ENCODE peak calls at places on chromosomes 6 and 20, in seven cellular contexts. V is Calu3, N is neural progenitor cell, O is foreskin fibroblast, A is omental fat pad, J is bronchial epithelial cell, W is HCT116. R is an unnamed sample.

GRCh38 chr6:35737413-35738211 is 780 bp downstream of the ARMC12 start:
- DNase-seq in V (peak; percentile 27), N (no peak), O (peak; percentile 72), A (no peak), J (peak; percentile 77), W (peak; percentile 65), R (peak; percentile 72)

GRCh38 chr20:44941292-44941691 is 18.9 kb downstream of the TOMM34 start:
- DNase-seq in V (no peak), N (no peak), O (no peak), A (no peak), J (no peak), W (no peak), R (no peak)

GRCh38 chr6:105890521-105891244 is 195.5 kb upstream of the PRDM1 start:
- DNase-seq in V (no peak), N (no peak), O (peak; percentile 22), A (no peak), J (peak; percentile 78), W (no peak), R (peak; percentile 45)

GRCh38 chr6:136784910-136785746 is 7.1 kb downstream of the MAP3K5 start:
- DNase-seq in V (peak; percentile 30), N (no peak), O (no peak), A (no peak), J (peak; percentile 34), W (no peak), R (no peak)

GRCh38 chr6:2807342-2808090 is 34.1 kb downstream of the SERPINB1 start:
- DNase-seq in V (no peak), N (no peak), O (no peak), A (no peak), J (peak; percentile 85), W (no peak), R (no peak)

GRCh38 chr6:87922947-87923330 is 124.7 kb upstream of the SPACA1 start:
- DNase-seq in V (no peak), N (no peak), O (no peak), A (no peak), J (no peak), W (no peak), R (no peak)

GRCh38 chr20:39268566-39268965 is 306.4 kb downstream of the DHX35 start:
- DNase-seq in V (no peak), N (no peak), O (no peak), A (no peak), J (no peak), W (no peak), R (no peak)

GRCh38 chr20:44702776-44703175 is 12.4 kb upstream of the CCN5 start:
- DNase-seq in V (no peak), N (no peak), O (peak; percentile 95), A (no peak), J (no peak), W (no peak), R (no peak)

GRCh38 chr6:89278956-89279355 is 36.1 kb downstream of the GABRR2 start:
- DNase-seq in V (no peak), N (no peak), O (no peak), A (no peak), J (no peak), W (no peak), R (no peak)

GRCh38 chr20:43178079-43178478 is 11.6 kb downstream of the PTPRT start:
- DNase-seq in V (no peak), N (no peak), O (no peak), A (no peak), J (no peak), W (no peak), R (no peak)

GRCh38 chr6:138371720-138372119 is 6.0 kb upstream of the SMIM28 start:
- DNase-seq in V (peak; percentile 33), N (no peak), O (no peak), A (no peak), J (peak; percentile 41), W (no peak), R (no peak)

GRCh38 chr6:48567016-48567415 is 456.0 kb upstream of the PTCHD4 start:
- DNase-seq in V (no peak), N (peak; percentile 5), O (no peak), A (no peak), J (peak; percentile 58), W (no peak), R (peak; percentile 56)

GRCh38 chr20:3889489-3890409 is 562 bp downstream of the PANK2 start:
- DNase-seq in V (peak; percentile 11), N (no peak), O (no peak), A (peak; percentile 34), J (peak; percentile 27), W (no peak), R (peak; percentile 31)

GRCh38 chr6:137010138-137010718 is 34.5 kb downstream of the IL20RA start:
- DNase-seq in V (no peak), N (no peak), O (no peak), A (no peak), J (peak; percentile 40), W (no peak), R (no peak)

DNA sequence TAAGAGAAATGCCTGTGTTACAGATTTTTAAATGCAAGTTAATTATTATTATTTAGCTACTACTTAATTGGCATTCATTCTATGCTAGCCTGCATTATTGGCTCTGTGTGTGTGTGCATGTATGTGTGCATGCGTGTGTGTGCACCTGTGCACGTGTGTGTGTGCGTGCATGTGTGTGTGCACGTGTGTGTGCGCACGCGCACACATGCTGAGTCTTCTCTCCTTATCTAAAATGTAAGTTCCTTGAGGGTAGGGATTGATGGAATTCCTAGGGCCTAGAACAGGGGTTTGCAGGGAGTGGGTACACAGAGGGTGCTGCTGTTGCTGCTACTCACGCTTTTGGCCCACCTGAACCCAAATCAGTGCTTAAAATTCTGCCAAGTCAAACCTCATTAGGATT is 43.8 kb upstream of the NEDD9 start:
- DNase-seq in V (no peak), N (no peak), O (no peak), A (no peak), J (no peak), W (no peak), R (no peak)
- TF ChIP-seq CTCF in V (no peak), N (no peak), O (no peak), A (no peak), J (no peak), W (no peak), R (no peak)

GRCh38 chr20:18066421-18067333 is 9.0 kb upstream of the OVOL2 start:
- DNase-seq in V (no peak), N (no peak), O (no peak), A (no peak), J (peak; percentile 10), W (no peak), R (no peak)
- TF ChIP-seq CTCF in V (no peak), N (peak; percentile 52), O (no peak), A (no peak), J (no peak), W (no peak), R (no peak)

DNA sequence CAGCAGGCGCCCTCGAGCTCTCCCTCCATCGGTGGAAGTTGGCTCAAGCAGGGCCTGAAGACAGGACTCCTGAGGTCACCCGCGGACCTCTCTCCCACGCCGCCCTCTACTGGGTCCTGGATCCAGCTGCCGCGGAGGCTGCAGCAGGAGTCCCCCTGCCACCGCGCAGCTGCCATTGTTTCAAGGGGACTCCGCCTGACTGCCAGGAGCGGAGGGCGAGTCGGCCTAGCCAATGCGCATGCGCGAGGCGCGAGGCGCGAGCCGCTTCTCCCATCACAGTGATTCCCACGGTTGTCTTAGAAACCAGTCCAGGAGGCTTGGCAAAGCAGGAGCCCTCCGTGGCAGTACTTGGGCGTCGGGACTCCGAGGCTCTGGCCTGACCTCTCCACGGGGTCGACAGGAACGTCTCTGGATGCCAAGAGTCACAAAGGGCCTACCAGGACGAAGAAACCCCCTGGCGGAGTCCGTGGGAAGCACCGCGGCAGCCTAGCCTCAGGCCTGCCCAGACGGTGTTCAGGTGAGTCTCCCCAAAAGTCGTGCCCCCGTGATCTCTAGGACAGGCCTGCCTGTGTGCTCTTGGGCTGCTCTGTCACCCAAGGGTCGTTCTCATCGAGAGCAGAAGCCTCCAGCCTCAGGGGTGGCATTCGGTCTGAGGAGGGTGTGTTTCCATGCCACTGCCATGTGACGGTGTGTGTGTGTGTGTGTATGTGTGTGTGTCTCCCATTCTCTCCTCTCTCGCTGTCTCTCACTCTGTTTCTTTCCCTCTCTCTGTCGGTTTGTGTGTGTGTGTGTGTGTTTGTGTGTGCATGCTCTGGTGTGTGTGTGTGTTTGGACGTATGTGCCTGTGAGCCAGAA is 290.6 kb upstream of the ZNF337 start:
- DNase-seq in V (no peak), N (peak; percentile 59), O (no peak), A (no peak), J (peak; percentile 4), W (no peak), R (no peak)
- TF ChIP-seq CTCF in V (no peak), N (no peak), O (peak; percentile 27), A (no peak), J (peak; percentile 49), W (no peak), R (no peak)

GRCh38 chr20:32155017-32155965 is 45.8 kb downstream of the TM9SF4 start:
- DNase-seq in V (peak; percentile 85), N (peak; percentile 84), O (peak; percentile 71), A (peak; percentile 57), J (peak; percentile 71), W (no peak), R (peak; percentile 56)
- TF ChIP-seq CTCF in V (peak; percentile 42), N (peak; percentile 67), O (no peak), A (no peak), J (peak; percentile 46), W (no peak), R (no peak)

DNA sequence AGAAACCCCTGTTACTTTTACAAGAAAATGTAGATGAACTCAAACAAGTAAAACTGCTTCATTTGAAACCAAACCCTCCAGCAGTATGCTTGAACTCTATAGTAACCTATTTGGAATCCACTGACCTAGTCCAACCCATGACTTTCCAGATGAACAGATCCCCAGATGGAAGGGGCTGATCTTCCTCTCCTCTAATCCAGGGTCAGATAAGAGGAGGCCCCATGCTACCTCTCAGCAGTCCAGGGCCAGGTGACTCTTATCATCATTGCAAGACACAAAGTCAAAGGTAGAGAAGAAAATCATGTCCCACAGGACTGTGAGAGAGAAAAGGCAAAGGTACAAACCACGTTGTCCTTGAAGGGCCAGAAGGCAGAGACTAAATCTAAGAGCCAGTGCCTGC is 81.5 kb upstream of the MYLIP start:
- DNase-seq in V (no peak), N (no peak), O (no peak), A (no peak), J (no peak), W (no peak), R (no peak)
- TF ChIP-seq CTCF in V (no peak), N (no peak), O (no peak), A (no peak), J (no peak), W (no peak), R (no peak)

GRCh38 chr6:151647871-151648639 is 154.2 kb downstream of the CCDC170 start:
- DNase-seq in V (no peak), N (peak; percentile 75), O (no peak), A (no peak), J (no peak), W (peak; percentile 50), R (no peak)
- TF ChIP-seq CTCF in V (no peak), N (peak; percentile 65), O (no peak), A (no peak), J (peak; percentile 57), W (peak; percentile 51), R (no peak)

GRCh38 chr6:68226460-68226859 is 408.6 kb upstream of the ADGRB3 start:
- DNase-seq in V (no peak), N (peak; percentile 26), O (no peak), A (no peak), J (peak; percentile 14), W (no peak), R (no peak)
- TF ChIP-seq CTCF in V (no peak), N (peak; percentile 77), O (no peak), A (no peak), J (peak; percentile 39), W (no peak), R (no peak)

GRCh38 chr6:130148181-130148580 is 74.6 kb downstream of the SAMD3 start:
- DNase-seq in V (no peak), N (no peak), O (no peak), A (no peak), J (peak; percentile 5), W (no peak), R (no peak)
- TF ChIP-seq CTCF in V (no peak), N (peak; percentile 45), O (no peak), A (no peak), J (peak; percentile 23), W (no peak), R (no peak)

R was measured in RWPE1.